ENCODE peak calls at places on chromosome 4, in six cellular contexts. S is fibroblast of mammary gland; N is stimulated activated effector memory CD8-positive, alpha-beta T cell treated with anti-CD3 and anti-CD28 coated beads, Interleukin-12 subunit alpha, Interleukin-12 subunit beta, amount 100 ng/mL, for 72 hours; Z is Calu3; T is activated T-cell treated with anti-CD3 and anti-CD28 coated beads for 24 hours; U is left ventricle myocardium inferior. K is an unnamed sample.

GRCh38 chr4:183448436-183448835 is 4.0 kb downstream of the CDKN2AIP start:
- DNase-seq in N (no peak), T (no peak), Z (no peak), U (no peak), S (peak; percentile 11), K (no peak)

GRCh38 chr4:26248647-26249046 is 72.2 kb upstream of the RBPJ start:
- DNase-seq in Z (no peak), U (no peak), S (peak; percentile 79), N (no peak), T (no peak), K (no peak)

GRCh38 chr4:186719925-186720694 is 3.5 kb downstream of the FAT1 start:
- DNase-seq in S (peak; percentile 79), Z (peak; percentile 44), N (no peak), U (no peak), T (no peak), K (no peak)

GRCh38 chr4:67083496-67083895 is 461.8 kb downstream of the CENPC start:
- DNase-seq in U (no peak), N (no peak), S (no peak), T (no peak), Z (no peak), K (no peak)

GRCh38 chr4:38254825-38255224 is 294.6 kb downstream of the PTTG2 start:
- DNase-seq in T (no peak), S (no peak), N (no peak), U (no peak), Z (no peak), K (no peak)

GRCh38 chr4:182897601-182898478 is 19.3 kb downstream of the DCTD start:
- DNase-seq in Z (no peak), S (no peak), U (no peak), N (no peak), T (no peak), K (no peak)

GRCh38 chr4:6414578-6414977 is 57.8 kb downstream of the PPP2R2C start:
- DNase-seq in U (no peak), N (no peak), Z (no peak), T (no peak), S (no peak), K (no peak)

GRCh38 chr4:67746797-67747495 is 7.2 kb downstream of the GNRHR start:
- DNase-seq in S (peak; percentile 53), U (no peak), N (no peak), Z (no peak), T (no peak), K (no peak)